ENCODE peak calls at places on chromosomes 5 and 9, in ten cellular contexts. Z, I, Y, C, W, R, S, A, V and M are unnamed samples.

GRCh38 chr9:70609542-70610286 is 195.3 kb upstream of the KLF9 start:
- DNase-seq in Z (no peak), I (no peak), Y (peak), C (peak), W (peak), R (no peak), S (peak), A (peak), V (peak), M (no peak)

GRCh38 chr5:140295414-140295813 is 7.5 kb downstream of the PFDN1 start:
- DNase-seq in Z (no peak), I (peak), Y (peak), C (peak), W (peak), R (no peak), S (peak), A (peak), V (no peak), M (peak)

GRCh38 chr5:53946405-53947100 is 363.8 kb downstream of the ARL15 start:
- DNase-seq in Z (no peak), I (no peak), Y (no peak), C (no peak), W (no peak), R (no peak), S (no peak), A (peak), V (no peak), M (no peak)

GRCh38 chr9:76835571-76836283 is 70.2 kb downstream of the PRUNE2 start:
- DNase-seq in Z (no peak), I (no peak), Y (peak), C (peak), W (peak), R (no peak), S (peak), A (peak), V (no peak), M (peak)

GRCh38 chr9:83570359-83570758 is 32.2 kb upstream of the FRMD3 start:
- DNase-seq in Z (no peak), I (no peak), Y (peak), C (no peak), W (peak), R (no peak), S (no peak), A (no peak), V (no peak), M (no peak)

GRCh38 chr9:120830151-120830550 is 12.6 kb downstream of the PSMD5 start:
- DNase-seq in Z (no peak), I (no peak), Y (no peak), C (no peak), W (no peak), R (no peak), S (no peak), A (no peak), V (no peak), M (no peak)

GRCh38 chr5:167577616-167578015 is 713.8 kb upstream of the WWC1 start:
- DNase-seq in Z (no peak), I (no peak), Y (no peak), C (no peak), W (no peak), R (no peak), S (no peak), A (no peak), V (no peak), M (no peak)

GRCh38 chr5:124924729-124925128 is 178.3 kb upstream of the ZNF608 start:
- DNase-seq in Z (no peak), I (no peak), Y (no peak), C (no peak), W (no peak), R (no peak), S (no peak), A (no peak), V (no peak), M (no peak)